ENCODE peak calls at places on chromosomes 5 and 9, in five cellular contexts. T, S, Y, Q and J are unnamed samples.

GRCh38 chr9:71326360-71326759 is 204.9 kb upstream of the TRPM3 start:
- DNase-seq in T (no peak), S (no peak), Y (no peak), Q (no peak), J (no peak)

GRCh38 chr5:50727149-50727496 is 60.7 kb downstream of the PARP8 start:
- DNase-seq in T (no peak), S (no peak), Y (no peak), Q (peak; percentile 70), J (peak; percentile 63)

GRCh38 chr5:79613571-79613970 is 1.3 kb downstream of the TENT2 start:
- DNase-seq in T (no peak), S (no peak), Y (no peak), Q (no peak), J (no peak)

GRCh38 chr5:171630047-171630669 is 155.5 kb upstream of the SMIM23 start:
- DNase-seq in T (no peak), S (peak; percentile 30), Y (peak; percentile 91), Q (peak; percentile 59), J (peak; percentile 62)

GRCh38 chr5:55816342-55816741 is 34.8 kb upstream of the IL31RA start:
- DNase-seq in T (no peak), S (no peak), Y (no peak), Q (no peak), J (no peak)

GRCh38 chr9:1253098-1253979 is 203.2 kb downstream of the DMRT2 start:
- DNase-seq in T (no peak), S (no peak), Y (no peak), Q (no peak), J (no peak)

GRCh38 chr9:98430535-98430934 is 175.1 kb upstream of the TBC1D2 start:
- DNase-seq in T (no peak), S (peak; percentile 11), Y (no peak), Q (no peak), J (no peak)

GRCh38 chr5:15487228-15487627 is 12.8 kb upstream of the FBXL7 start:
- DNase-seq in T (no peak), S (no peak), Y (no peak), Q (no peak), J (no peak)

GRCh38 chr5:55564716-55565115 is 30.0 kb upstream of the PLPP1 start:
- DNase-seq in T (no peak), S (no peak), Y (no peak), Q (no peak), J (no peak)

GRCh38 chr5:71924325-71924724 is 182.9 kb upstream of the MAP1B start:
- DNase-seq in T (no peak), S (no peak), Y (no peak), Q (no peak), J (no peak)

GRCh38 chr5:179494774-179495173 is 55.6 kb upstream of the RUFY1 start:
- DNase-seq in T (no peak), S (no peak), Y (no peak), Q (no peak), J (no peak)

GRCh38 chr5:35320029-35320428 is 89.7 kb upstream of the PRLR start:
- DNase-seq in T (no peak), S (no peak), Y (no peak), Q (no peak), J (no peak)

GRCh38 chr5:56900858-56901578 is 8.4 kb upstream of the SETD9 start:
- DNase-seq in T (no peak), S (no peak), Y (peak; percentile 16), Q (no peak), J (no peak)

GRCh38 chr5:32392039-32392438 is 52.5 kb downstream of the ZFR start:
- DNase-seq in T (no peak), S (no peak), Y (no peak), Q (no peak), J (no peak)

GRCh38 chr5:138743506-138743905 is 9.7 kb upstream of the CTNNA1 start:
- DNase-seq in T (no peak), S (no peak), Y (no peak), Q (no peak), J (no peak)
- TF ChIP-seq EP300 in T (no peak), S (no peak), Y (no peak), Q (no peak), J (no peak)

GRCh38 chr9:107778666-107779065 is 289.1 kb upstream of the KLF4 start:
- DNase-seq in T (no peak), S (no peak), Y (no peak), Q (no peak), J (no peak)
- H3K27ac ChIP-seq in T (no peak overlapping the region), S (no peak overlapping the region), Y (no peak overlapping the region), Q (no peak overlapping the region), J (no peak overlapping the region)

GRCh38 chr9:134283111-134283515 is 43.1 kb upstream of the RXRA start:
- DNase-seq in T (peak; percentile 87), S (peak; percentile 71), Y (no peak), Q (peak; percentile 96), J (peak; percentile 85)
- TF ChIP-seq EP300 in T (no peak), S (no peak), Y (no peak), Q (no peak), J (no peak)

GRCh38 chr5:134458676-134459403 is 47.2 kb upstream of the CDKN2AIPNL start:
- DNase-seq in T (no peak), S (no peak), Y (no peak), Q (peak; percentile 60), J (no peak)
- H3K27ac ChIP-seq in T (no peak overlapping the region), S (no peak overlapping the region), Y (peak overlapping the region; percentile 17), Q (peak overlapping the region; percentile 25), J (no peak overlapping the region)

GRCh38 chr5:132420706-132421272 is 51.3 kb downstream of the SLC22A5 start:
- DNase-seq in T (no peak), S (no peak), Y (no peak), Q (no peak), J (peak; percentile 71)

GRCh38 chr5:132421442-132421841 is 51.9 kb downstream of the SLC22A5 start:
- DNase-seq in T (no peak), S (no peak), Y (no peak), Q (no peak), J (no peak)

GRCh38 chr5:132418876-132419275 is 49.4 kb downstream of the SLC22A5 start:
- DNase-seq in T (no peak), S (no peak), Y (no peak), Q (peak; percentile 40), J (no peak)

GRCh38 chr5:132417889-132418432 is 48.5 kb downstream of the SLC22A5 start:
- DNase-seq in T (no peak), S (no peak), Y (no peak), Q (peak; percentile 56), J (no peak)

GRCh38 chr5:132419517-132420468 is 50.3 kb downstream of the SLC22A5 start:
- DNase-seq in T (peak; percentile 80), S (peak; percentile 77), Y (peak; percentile 91), Q (peak; percentile 87), J (peak; percentile 87)
- TF ChIP-seq EP300 in T (no peak), S (no peak), Y (no peak), Q (no peak), J (no peak)

GRCh38 chr5:9188131-9188530 is 357.7 kb downstream of the SEMA5A start:
- DNase-seq in T (no peak), S (no peak), Y (no peak), Q (no peak), J (no peak)
- H3K27ac ChIP-seq in T (no peak overlapping the region), S (no peak overlapping the region), Y (peak overlapping the region; percentile 49), Q (no peak overlapping the region), J (no peak overlapping the region)

GRCh38 chr5:7811715-7812114 is 39.2 kb downstream of the CFAP90 start:
- DNase-seq in T (no peak), S (no peak), Y (no peak), Q (no peak), J (no peak)
- TF ChIP-seq EP300 in T (no peak), S (no peak), Y (no peak), Q (no peak), J (no peak)

DNA sequence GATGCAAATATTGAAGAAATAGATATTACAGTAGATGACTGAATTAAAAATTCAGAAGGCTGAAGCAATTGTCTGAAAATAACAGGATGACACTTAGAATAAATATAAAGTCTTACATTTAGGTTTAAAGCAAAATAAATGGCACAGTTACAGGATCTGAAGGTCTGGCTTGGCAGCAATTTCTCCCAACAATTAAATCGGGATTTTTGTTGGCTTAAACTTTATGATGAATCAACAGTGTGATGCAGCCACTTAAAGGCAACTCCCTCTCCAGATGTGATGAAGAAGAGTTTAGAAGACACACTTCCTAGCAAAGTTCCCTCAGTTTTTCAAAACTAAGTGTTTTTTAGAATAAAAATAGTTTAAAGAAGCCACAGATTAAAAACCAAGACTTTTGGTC is 80.5 kb downstream of the NREP start:
- DNase-seq in T (no peak), S (no peak), Y (no peak), Q (no peak), J (no peak)
- H3K27ac ChIP-seq in T (no peak overlapping the region), S (no peak overlapping the region), Y (peak overlapping the region; percentile 15), Q (no peak overlapping the region), J (no peak overlapping the region)

GRCh38 chr9:72931437-72931836 is 21.4 kb downstream of the ALDH1A1 start:
- DNase-seq in T (no peak), S (no peak), Y (no peak), Q (no peak), J (no peak)
- TF ChIP-seq EP300 in T (no peak), S (no peak), Y (no peak), Q (no peak), J (no peak)